ENCODE peak calls at places on chromosomes 2 and 18, in nine cellular contexts. I, P, B, G, L, K, A, R and V are unnamed samples.

GRCh38 chr2:230901006-230901405 is 24.0 kb downstream of the GPR55 start:
- DNase-seq in L (no peak), P (no peak), A (no peak), G (no peak), I (no peak), K (peak; percentile 13), R (no peak), B (no peak), V (no peak)

GRCh38 chr2:222318026-222318711 is 19.4 kb upstream of the PAX3 start:
- DNase-seq in L (peak; percentile 15), B (no peak), G (peak; percentile 64), A (peak; percentile 30), P (peak; percentile 66), I (peak; percentile 76), R (no peak), K (peak; percentile 76), V (peak; percentile 25)

GRCh38 chr2:160247295-160247694 is 47.2 kb upstream of the ITGB6 start:
- DNase-seq in P (no peak), G (no peak), L (no peak), A (no peak), I (no peak), K (no peak), B (no peak), R (no peak), V (no peak)

GRCh38 chr2:178075006-178075326 is 2.4 kb upstream of the PDE11A start:
- DNase-seq in B (no peak), K (no peak), P (no peak), R (no peak), L (no peak), G (no peak), I (no peak), A (no peak), V (no peak)

GRCh38 chr2:236319036-236319435 is 54.8 kb upstream of the ASB18 start:
- DNase-seq in K (no peak), G (no peak), L (no peak), A (no peak), I (no peak), R (no peak), B (no peak), P (no peak), V (no peak)

GRCh38 chr2:150484461-150484931 is 3.0 kb downstream of the RND3 start:
- DNase-seq in P (no peak), G (no peak), A (no peak), B (no peak), I (peak; percentile 37), K (no peak), R (no peak), L (no peak), V (no peak)

GRCh38 chr18:68494802-68495560 is 219.9 kb downstream of the TMX3 start:
- DNase-seq in R (no peak), G (no peak), A (no peak), P (no peak), B (no peak), K (no peak), I (no peak), L (no peak), V (peak; percentile 78)

GRCh38 chr2:96530474-96531357 is 5.8 kb upstream of the ARID5A start:
- DNase-seq in L (no peak), A (no peak), P (no peak), G (no peak), B (no peak), I (no peak), R (no peak), K (no peak), V (no peak)

GRCh38 chr2:38613126-38613848 is 10.6 kb upstream of the HNRNPLL start:
- DNase-seq in A (no peak), P (no peak), R (no peak), B (no peak), L (peak; percentile 43), K (peak; percentile 80), I (no peak), G (no peak), V (no peak)

GRCh38 chr2:102514061-102514785 is 41.2 kb downstream of the SLC9A4 start:
- DNase-seq in L (peak; percentile 32), G (no peak), B (no peak), K (no peak), I (peak; percentile 95), A (no peak), P (no peak), R (no peak), V (peak; percentile 73)

GRCh38 chr2:236366406-236366805 is 102.2 kb upstream of the ASB18 start:
- DNase-seq in P (no peak), I (no peak), K (no peak), L (no peak), B (peak; percentile 33), A (no peak), G (peak; percentile 58), R (no peak), V (no peak)

GRCh38 chr18:43160509-43160908 is 45.0 kb upstream of the RIT2 start:
- DNase-seq in L (no peak), K (no peak), B (no peak), R (no peak), I (no peak), A (no peak), G (no peak), P (no peak), V (no peak)

GRCh38 chr2:46039543-46040303 is 257.5 kb upstream of the EPAS1 start:
- DNase-seq in G (no peak), R (no peak), K (peak; percentile 21), I (no peak), B (no peak), A (no peak), L (no peak), P (no peak), V (no peak)

GRCh38 chr2:182068811-182069210 is 83.2 kb downstream of the PPP1R1C start:
- DNase-seq in K (no peak), B (no peak), A (no peak), I (peak; percentile 34), P (no peak), R (no peak), L (no peak), G (no peak), V (no peak)

GRCh38 chr2:219687266-219687665 is 59.8 kb downstream of the SLC4A3 start:
- DNase-seq in L (peak; percentile 33), A (no peak), B (no peak), R (no peak), P (no peak), G (no peak), I (no peak), K (no peak), V (no peak)

GRCh38 chr18:79603321-79604204 is 76.0 kb upstream of the CTDP1 start:
- DNase-seq in K (no peak), A (no peak), G (no peak), B (no peak), I (no peak), P (no peak), L (no peak), R (peak; percentile 19), V (no peak)

GRCh38 chr18:49590608-49591007 is 28.8 kb downstream of the LIPG start:
- DNase-seq in L (no peak), G (no peak), P (no peak), B (no peak), A (no peak), K (no peak), I (no peak), R (no peak), V (no peak)

GRCh38 chr2:237591021-237591370 is 462 bp upstream of the RAB17 start:
- DNase-seq in G (no peak), P (no peak), I (no peak), R (peak; percentile 25), L (no peak), K (no peak), B (no peak), A (no peak), V (no peak)

GRCh38 chr2:43319541-43319940 is 93.1 kb upstream of the ZFP36L2 start:
- DNase-seq in I (peak; percentile 35), G (no peak), P (no peak), B (no peak), L (no peak), A (no peak), K (no peak), R (no peak), V (peak; percentile 37)

GRCh38 chr2:160679686-160680085 is 186.1 kb upstream of the RBMS1 start:
- DNase-seq in G (no peak), K (no peak), B (no peak), L (no peak), I (no peak), R (no peak), A (no peak), P (no peak), V (no peak)

DNA sequence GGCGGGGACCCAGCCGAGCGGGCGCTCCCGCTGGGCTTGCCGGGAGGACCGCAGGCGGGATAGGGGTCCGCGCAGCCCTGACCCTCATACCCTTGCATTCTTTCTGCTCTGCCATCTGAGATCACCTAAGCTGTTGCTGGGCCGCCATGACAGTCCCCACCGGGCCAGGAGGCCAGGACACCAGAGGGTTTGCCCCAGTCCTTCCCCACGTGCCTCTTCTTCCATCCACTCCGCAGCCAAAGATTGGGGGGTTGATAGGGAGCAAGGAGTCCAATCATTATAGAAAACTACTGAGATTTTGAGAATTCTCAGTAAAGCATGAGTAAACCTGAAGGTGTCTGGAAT is 451 bp upstream of the GRB14 start:
- DNase-seq in L (no peak), A (no peak), G (no peak), K (no peak), B (no peak), P (no peak), I (no peak), R (no peak), V (no peak)
- H3K4me3 ChIP-seq in L (no peak overlapping the region), A (peak overlapping the region; percentile 49), G (no peak overlapping the region), K (no peak overlapping the region), B (no peak overlapping the region), P (peak overlapping the region; percentile 73), I (peak overlapping the region; percentile 67), R (peak overlapping the region; percentile 39), V (peak overlapping the region; percentile 27)

DNA sequence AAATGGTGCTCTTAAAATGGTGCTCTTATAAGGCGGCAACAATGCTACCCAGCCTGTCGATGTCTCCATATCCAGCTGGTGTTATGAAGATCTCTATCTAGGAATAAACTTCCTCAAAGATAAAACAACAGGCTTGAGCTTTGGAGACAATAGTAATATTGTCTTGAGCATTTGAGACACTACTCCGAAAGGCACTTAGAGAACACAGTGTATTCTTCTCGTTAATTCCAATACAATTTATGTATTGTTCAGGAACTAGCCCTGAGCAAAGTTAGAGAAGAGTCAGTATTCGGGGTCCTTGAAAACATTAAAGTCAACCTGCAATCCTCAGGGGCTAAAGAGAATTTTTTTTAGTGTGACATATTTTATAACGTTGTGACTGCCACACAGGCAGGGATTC is 232.1 kb downstream of the OSR1 start:
- DNase-seq in B (no peak), G (no peak), I (no peak), L (no peak), A (no peak), P (no peak), K (no peak), R (no peak), V (no peak)
- TF ChIP-seq CTCF in B (no peak), G (no peak), I (no peak), L (no peak), A (no peak), P (no peak), K (no peak), R (no peak), V (no peak)

GRCh38 chr18:37920865-37921264 is 355.3 kb upstream of the CELF4 start:
- DNase-seq in G (no peak), I (no peak), B (no peak), P (no peak), L (no peak), R (no peak), A (no peak), K (no peak), V (no peak)
- H3K4me3 ChIP-seq in G (no peak overlapping the region), I (no peak overlapping the region), B (no peak overlapping the region), P (no peak overlapping the region), L (no peak overlapping the region), R (no peak overlapping the region), A (no peak overlapping the region), K (no peak overlapping the region), V (no peak overlapping the region)

GRCh38 chr2:187627153-187627552 is 72.9 kb upstream of the TFPI start:
- DNase-seq in I (no peak), B (no peak), K (no peak), G (no peak), R (no peak), L (no peak), A (no peak), P (no peak), V (no peak)
- TF ChIP-seq CTCF in I (no peak), B (no peak), K (no peak), G (no peak), R (no peak), L (no peak), A (no peak), P (no peak), V (no peak)